ENCODE peak calls at places on chromosomes 3 and 15, in seven cellular contexts. One of them, this sample, is unnamed.
A peak's percentile ranks its signal among the peaks of the same experiment; 100 is the strongest.

GRCh38 chr3:72996121-72996472 is 514 bp upstream of the PPP4R2 start:
- DNase-seq in mucosa of descending colon: peak; percentile 58
- DNase-seq in activated CD8-positive, alpha-beta T cell treated with anti-CD3 and anti-CD28 coated beads, Interleukin-2, amount 10 ng/mL, durations not matched to agents 7 days and 5 days: peak; percentile 23
- DNase-seq in NCI-H226: no peak
- DNase-seq in EL: no peak
- DNase-seq in activated T-cell treated with anti-CD3 and anti-CD28 coated beads for 24 hours: no peak
- DNase-seq in pons: no peak
- DNase-seq in this sample: no peak

GRCh38 chr3:13615019-13615528 is 66.1 kb downstream of the FBLN2 start:
- DNase-seq in pons: no peak
- DNase-seq in EL: no peak
- DNase-seq in activated T-cell treated with anti-CD3 and anti-CD28 coated beads for 24 hours: no peak
- DNase-seq in mucosa of descending colon: no peak
- DNase-seq in activated CD8-positive, alpha-beta T cell treated with anti-CD3 and anti-CD28 coated beads, Interleukin-2, amount 10 ng/mL, durations not matched to agents 7 days and 5 days: no peak
- DNase-seq in NCI-H226: no peak
- DNase-seq in this sample: no peak

GRCh38 chr15:78070049-78070698 is 7.3 kb downstream of the TBC1D2B start:
- DNase-seq in pons: no peak
- DNase-seq in activated CD8-positive, alpha-beta T cell treated with anti-CD3 and anti-CD28 coated beads, Interleukin-2, amount 10 ng/mL, durations not matched to agents 7 days and 5 days: peak; percentile 63
- DNase-seq in EL: no peak
- DNase-seq in mucosa of descending colon: no peak
- DNase-seq in NCI-H226: no peak
- DNase-seq in activated T-cell treated with anti-CD3 and anti-CD28 coated beads for 24 hours: no peak
- DNase-seq in this sample: no peak

GRCh38 chr3:140441006-140441405 is 236.9 kb upstream of the TRIM42 start:
- DNase-seq in EL: peak; percentile 3
- DNase-seq in activated CD8-positive, alpha-beta T cell treated with anti-CD3 and anti-CD28 coated beads, Interleukin-2, amount 10 ng/mL, durations not matched to agents 7 days and 5 days: no peak
- DNase-seq in mucosa of descending colon: no peak
- DNase-seq in activated T-cell treated with anti-CD3 and anti-CD28 coated beads for 24 hours: no peak
- DNase-seq in pons: no peak
- DNase-seq in NCI-H226: peak; percentile 64
- DNase-seq in this sample: no peak

GRCh38 chr15:87033056-87033455 is 953.4 kb downstream of the AGBL1 start:
- DNase-seq in EL: peak; percentile 37
- DNase-seq in activated T-cell treated with anti-CD3 and anti-CD28 coated beads for 24 hours: no peak
- DNase-seq in activated CD8-positive, alpha-beta T cell treated with anti-CD3 and anti-CD28 coated beads, Interleukin-2, amount 10 ng/mL, durations not matched to agents 7 days and 5 days: no peak
- DNase-seq in pons: peak; percentile 34
- DNase-seq in NCI-H226: peak; percentile 35
- DNase-seq in mucosa of descending colon: no peak
- DNase-seq in this sample: no peak

GRCh38 chr3:66037330-66037985 is 1.3 kb downstream of the MAGI1 start:
- DNase-seq in activated T-cell treated with anti-CD3 and anti-CD28 coated beads for 24 hours: no peak
- DNase-seq in NCI-H226: no peak
- DNase-seq in activated CD8-positive, alpha-beta T cell treated with anti-CD3 and anti-CD28 coated beads, Interleukin-2, amount 10 ng/mL, durations not matched to agents 7 days and 5 days: no peak
- DNase-seq in pons: peak; percentile 58
- DNase-seq in EL: peak; percentile 58
- DNase-seq in mucosa of descending colon: peak; percentile 62
- DNase-seq in this sample: no peak

GRCh38 chr15:42057744-42058646 is 36.4 kb downstream of the PLA2G4D start:
- DNase-seq in activated T-cell treated with anti-CD3 and anti-CD28 coated beads for 24 hours: no peak
- DNase-seq in mucosa of descending colon: no peak
- DNase-seq in NCI-H226: no peak
- DNase-seq in EL: no peak
- DNase-seq in pons: no peak
- DNase-seq in activated CD8-positive, alpha-beta T cell treated with anti-CD3 and anti-CD28 coated beads, Interleukin-2, amount 10 ng/mL, durations not matched to agents 7 days and 5 days: no peak
- DNase-seq in this sample: no peak

GRCh38 chr3:165742351-165742750 is 94.9 kb downstream of the BCHE start:
- DNase-seq in activated CD8-positive, alpha-beta T cell treated with anti-CD3 and anti-CD28 coated beads, Interleukin-2, amount 10 ng/mL, durations not matched to agents 7 days and 5 days: no peak
- DNase-seq in NCI-H226: no peak
- DNase-seq in EL: no peak
- DNase-seq in mucosa of descending colon: no peak
- DNase-seq in pons: no peak
- DNase-seq in activated T-cell treated with anti-CD3 and anti-CD28 coated beads for 24 hours: no peak
- DNase-seq in this sample: no peak

GRCh38 chr15:32872606-32873291 is 154.9 kb downstream of the GREM1 start:
- DNase-seq in EL: no peak
- DNase-seq in pons: no peak
- DNase-seq in activated T-cell treated with anti-CD3 and anti-CD28 coated beads for 24 hours: no peak
- DNase-seq in activated CD8-positive, alpha-beta T cell treated with anti-CD3 and anti-CD28 coated beads, Interleukin-2, amount 10 ng/mL, durations not matched to agents 7 days and 5 days: no peak
- DNase-seq in mucosa of descending colon: peak; percentile 35
- DNase-seq in NCI-H226: no peak
- DNase-seq in this sample: no peak

GRCh38 chr3:149967067-149967685 is 3.5 kb downstream of the PFN2 start:
- DNase-seq in activated CD8-positive, alpha-beta T cell treated with anti-CD3 and anti-CD28 coated beads, Interleukin-2, amount 10 ng/mL, durations not matched to agents 7 days and 5 days: no peak
- DNase-seq in pons: peak; percentile 80
- DNase-seq in activated T-cell treated with anti-CD3 and anti-CD28 coated beads for 24 hours: no peak
- DNase-seq in EL: peak; percentile 62
- DNase-seq in mucosa of descending colon: no peak
- DNase-seq in NCI-H226: peak; percentile 22
- DNase-seq in this sample: peak; percentile 28

GRCh38 chr3:126350502-126351085 is 6.6 kb downstream of the KLF15 start:
- DNase-seq in pons: no peak
- DNase-seq in activated CD8-positive, alpha-beta T cell treated with anti-CD3 and anti-CD28 coated beads, Interleukin-2, amount 10 ng/mL, durations not matched to agents 7 days and 5 days: no peak
- DNase-seq in activated T-cell treated with anti-CD3 and anti-CD28 coated beads for 24 hours: no peak
- DNase-seq in mucosa of descending colon: no peak
- DNase-seq in NCI-H226: no peak
- DNase-seq in EL: no peak
- DNase-seq in this sample: no peak

GRCh38 chr3:100245932-100246331 is 14.9 kb upstream of the TBC1D23 start:
- DNase-seq in activated T-cell treated with anti-CD3 and anti-CD28 coated beads for 24 hours: no peak
- DNase-seq in mucosa of descending colon: no peak
- DNase-seq in activated CD8-positive, alpha-beta T cell treated with anti-CD3 and anti-CD28 coated beads, Interleukin-2, amount 10 ng/mL, durations not matched to agents 7 days and 5 days: no peak
- DNase-seq in pons: no peak
- DNase-seq in NCI-H226: no peak
- DNase-seq in EL: peak; percentile 79
- DNase-seq in this sample: no peak

GRCh38 chr3:172717493-172718088 is 6.7 kb upstream of the NCEH1 start:
- DNase-seq in NCI-H226: peak; percentile 16
- DNase-seq in activated T-cell treated with anti-CD3 and anti-CD28 coated beads for 24 hours: no peak
- DNase-seq in pons: no peak
- DNase-seq in activated CD8-positive, alpha-beta T cell treated with anti-CD3 and anti-CD28 coated beads, Interleukin-2, amount 10 ng/mL, durations not matched to agents 7 days and 5 days: no peak
- DNase-seq in mucosa of descending colon: no peak
- DNase-seq in EL: no peak
- DNase-seq in this sample: no peak

GRCh38 chr3:196639517-196640500 is at the start of gene NRROS:
- DNase-seq in mucosa of descending colon: peak; percentile 69
- DNase-seq in EL: peak; percentile 65
- DNase-seq in pons: peak; percentile 64
- DNase-seq in activated CD8-positive, alpha-beta T cell treated with anti-CD3 and anti-CD28 coated beads, Interleukin-2, amount 10 ng/mL, durations not matched to agents 7 days and 5 days: peak; percentile 82
- DNase-seq in NCI-H226: no peak
- DNase-seq in activated T-cell treated with anti-CD3 and anti-CD28 coated beads for 24 hours: peak; percentile 60
- DNase-seq in this sample: peak; percentile 81

GRCh38 chr3:107284570-107284969 is 92.7 kb upstream of the CCDC54 start:
- DNase-seq in NCI-H226: peak; percentile 7
- DNase-seq in activated T-cell treated with anti-CD3 and anti-CD28 coated beads for 24 hours: no peak
- DNase-seq in activated CD8-positive, alpha-beta T cell treated with anti-CD3 and anti-CD28 coated beads, Interleukin-2, amount 10 ng/mL, durations not matched to agents 7 days and 5 days: no peak
- DNase-seq in mucosa of descending colon: no peak
- DNase-seq in EL: peak; percentile 17
- DNase-seq in pons: no peak
- DNase-seq in this sample: no peak

GRCh38 chr15:37616215-37616614 is 318.2 kb upstream of the TMCO5A start:
- DNase-seq in pons: no peak
- DNase-seq in EL: peak; percentile 8
- DNase-seq in NCI-H226: no peak
- DNase-seq in activated CD8-positive, alpha-beta T cell treated with anti-CD3 and anti-CD28 coated beads, Interleukin-2, amount 10 ng/mL, durations not matched to agents 7 days and 5 days: no peak
- DNase-seq in activated T-cell treated with anti-CD3 and anti-CD28 coated beads for 24 hours: no peak
- DNase-seq in mucosa of descending colon: no peak
- DNase-seq in this sample: no peak

GRCh38 chr15:51799908-51800252 is 29.6 kb upstream of the TMOD3 start:
- DNase-seq in pons: no peak
- DNase-seq in activated T-cell treated with anti-CD3 and anti-CD28 coated beads for 24 hours: no peak
- DNase-seq in activated CD8-positive, alpha-beta T cell treated with anti-CD3 and anti-CD28 coated beads, Interleukin-2, amount 10 ng/mL, durations not matched to agents 7 days and 5 days: no peak
- DNase-seq in NCI-H226: no peak
- DNase-seq in EL: no peak
- DNase-seq in mucosa of descending colon: no peak
- DNase-seq in this sample: no peak

GRCh38 chr3:16464499-16465150 is 48.9 kb downstream of the RFTN1 start:
- DNase-seq in activated T-cell treated with anti-CD3 and anti-CD28 coated beads for 24 hours: no peak
- DNase-seq in activated CD8-positive, alpha-beta T cell treated with anti-CD3 and anti-CD28 coated beads, Interleukin-2, amount 10 ng/mL, durations not matched to agents 7 days and 5 days: no peak
- DNase-seq in NCI-H226: no peak
- DNase-seq in mucosa of descending colon: no peak
- DNase-seq in EL: no peak
- DNase-seq in pons: no peak
- DNase-seq in this sample: no peak

GRCh38 chr3:29153811-29154210 is 127.1 kb upstream of the RBMS3 start:
- DNase-seq in activated CD8-positive, alpha-beta T cell treated with anti-CD3 and anti-CD28 coated beads, Interleukin-2, amount 10 ng/mL, durations not matched to agents 7 days and 5 days: peak; percentile 72
- DNase-seq in activated T-cell treated with anti-CD3 and anti-CD28 coated beads for 24 hours: peak; percentile 15
- DNase-seq in EL: no peak
- DNase-seq in pons: no peak
- DNase-seq in mucosa of descending colon: no peak
- DNase-seq in NCI-H226: no peak
- DNase-seq in this sample: peak; percentile 19

GRCh38 chr3:23620044-23620443 is 185.7 kb upstream of the UBE2E1 start:
- DNase-seq in NCI-H226: no peak
- DNase-seq in mucosa of descending colon: peak; percentile 31
- DNase-seq in activated CD8-positive, alpha-beta T cell treated with anti-CD3 and anti-CD28 coated beads, Interleukin-2, amount 10 ng/mL, durations not matched to agents 7 days and 5 days: no peak
- DNase-seq in activated T-cell treated with anti-CD3 and anti-CD28 coated beads for 24 hours: no peak
- DNase-seq in pons: no peak
- DNase-seq in EL: no peak
- DNase-seq in this sample: no peak

GRCh38 chr3:39408493-39409372 is 2.2 kb downstream of the RPSA start:
- DNase-seq in EL: no peak
- DNase-seq in mucosa of descending colon: no peak
- DNase-seq in activated T-cell treated with anti-CD3 and anti-CD28 coated beads for 24 hours: no peak
- DNase-seq in NCI-H226: no peak
- DNase-seq in activated CD8-positive, alpha-beta T cell treated with anti-CD3 and anti-CD28 coated beads, Interleukin-2, amount 10 ng/mL, durations not matched to agents 7 days and 5 days: no peak
- DNase-seq in pons: no peak
- DNase-seq in this sample: no peak

GRCh38 chr3:190229632-190230424 is 92.4 kb downstream of the CLDN1 start:
- DNase-seq in EL: peak; percentile 70
- DNase-seq in activated T-cell treated with anti-CD3 and anti-CD28 coated beads for 24 hours: no peak
- DNase-seq in activated CD8-positive, alpha-beta T cell treated with anti-CD3 and anti-CD28 coated beads, Interleukin-2, amount 10 ng/mL, durations not matched to agents 7 days and 5 days: no peak
- DNase-seq in NCI-H226: peak; percentile 73
- DNase-seq in mucosa of descending colon: no peak
- DNase-seq in pons: no peak
- DNase-seq in this sample: no peak

This sample was measured in immature natural killer cell.